ENCODE peak calls at places on chromosome 14, in seven cellular contexts. P is IMR-90, F is HepG2, Z is A549, W is H1, X is GM12878, C is SK-N-SH. J is an unnamed sample.

GRCh38 chr14:77120771-77121743 is 20.5 kb downstream of the ZDHHC22 start:
- DNase-seq in P (no peak), F (no peak), Z (no peak), W (no peak), X (peak), C (no peak), J (no peak)

GRCh38 chr14:100341301-100342031 is 18.3 kb downstream of the SLC25A47 start:
- DNase-seq in P (peak), F (no peak), Z (peak), W (no peak), X (peak), C (peak), J (no peak)

GRCh38 chr14:65972346-65972745 is 513.8 kb upstream of the CCDC196 start:
- DNase-seq in P (no peak), F (no peak), Z (no peak), W (no peak), X (no peak), C (no peak), J (no peak)

GRCh38 chr14:87772854-87773253 is 220.1 kb downstream of the GALC start:
- DNase-seq in P (no peak), F (no peak), Z (no peak), W (no peak), X (no peak), C (no peak), J (no peak)

GRCh38 chr14:85471744-85472143 is 58.2 kb upstream of the FLRT2 start:
- DNase-seq in P (peak), F (peak), Z (peak), W (no peak), X (no peak), C (peak), J (no peak)

GRCh38 chr14:76073732-76074131 is 78.0 kb upstream of the GPATCH2L start:
- DNase-seq in P (no peak), F (no peak), Z (no peak), W (no peak), X (no peak), C (peak), J (no peak)

GRCh38 chr14:86847176-86847575 is 1145.8 kb downstream of the GALC start:
- DNase-seq in P (peak), F (no peak), Z (no peak), W (no peak), X (no peak), C (no peak), J (no peak)

GRCh38 chr14:93104961-93105360 is 10.8 kb downstream of the ITPK1 start:
- DNase-seq in P (no peak), F (peak), Z (no peak), W (no peak), X (no peak), C (no peak), J (no peak)

GRCh38 chr14:99009875-99010274 is 262.1 kb downstream of the BCL11B start:
- DNase-seq in P (no peak), F (no peak), Z (no peak), W (no peak), X (no peak), C (no peak), J (no peak)

GRCh38 chr14:22849212-22849819 is 12.9 kb downstream of the MMP14 start:
- DNase-seq in P (no peak), F (no peak), Z (no peak), W (no peak), X (no peak), C (peak), J (no peak)

GRCh38 chr14:68734231-68734732 is 58.6 kb downstream of the ZFP36L1 start:
- DNase-seq in P (peak), F (no peak), Z (no peak), W (no peak), X (peak), C (no peak), J (no peak)

GRCh38 chr14:76498536-76498935 is 122.6 kb downstream of the ESRRB start:
- DNase-seq in P (no peak), F (no peak), Z (no peak), W (no peak), X (no peak), C (no peak), J (no peak)

GRCh38 chr14:93114713-93115068 is 1.0 kb downstream of the ITPK1 start:
- DNase-seq in P (no peak), F (no peak), Z (no peak), W (no peak), X (no peak), C (no peak), J (no peak)

GRCh38 chr14:32434880-32435279 is 105.8 kb downstream of the AKAP6 start:
- DNase-seq in P (no peak), F (no peak), Z (no peak), W (no peak), X (no peak), C (no peak), J (no peak)

GRCh38 chr14:32434180-32434579 is 105.1 kb downstream of the AKAP6 start:
- DNase-seq in P (no peak), F (no peak), Z (no peak), W (no peak), X (no peak), C (no peak), J (peak)

GRCh38 chr14:32435411-32435810 is 106.3 kb downstream of the AKAP6 start:
- DNase-seq in P (no peak), F (no peak), Z (no peak), W (no peak), X (no peak), C (no peak), J (no peak)

GRCh38 chr14:32430326-32430725 is 101.2 kb downstream of the AKAP6 start:
- DNase-seq in P (peak), F (no peak), Z (no peak), W (no peak), X (no peak), C (no peak), J (peak)

DNA sequence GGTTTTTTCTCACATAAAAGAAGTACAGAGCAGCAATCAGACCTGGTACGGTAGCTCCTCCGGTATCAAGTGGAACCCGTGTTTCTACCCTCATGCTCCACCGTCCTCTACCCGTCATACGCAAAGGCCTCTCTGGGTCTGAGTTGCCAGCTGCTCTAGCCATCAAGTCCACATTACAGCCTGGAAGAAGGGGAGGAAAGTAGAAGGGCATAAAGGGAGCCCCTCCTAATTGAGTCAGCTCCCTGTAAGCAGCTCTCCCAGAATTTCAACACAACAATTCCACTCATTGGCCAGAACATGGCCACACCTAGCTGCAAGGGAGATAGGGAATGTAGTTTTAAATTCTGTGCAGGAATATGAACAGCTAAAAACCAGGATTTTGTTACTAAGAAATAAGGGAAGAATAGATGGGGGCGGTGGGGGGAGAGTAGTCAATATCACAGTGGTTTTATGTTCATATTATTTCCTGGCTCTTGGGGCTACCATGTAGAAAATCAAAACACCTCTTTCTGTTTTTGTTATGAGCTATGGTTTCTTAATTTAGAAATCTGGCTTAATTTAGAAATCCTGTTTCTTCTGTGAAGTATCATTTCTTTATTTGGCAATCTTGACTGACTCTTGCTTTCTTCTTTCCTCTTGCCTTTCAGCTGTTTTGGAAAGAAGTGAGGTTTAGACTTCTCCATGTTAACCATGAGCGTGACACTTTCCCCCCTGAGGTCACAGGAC is 103.9 kb downstream of the AKAP6 start:
- DNase-seq in P (no peak), F (no peak), Z (no peak), W (no peak), X (no peak), C (no peak), J (no peak)
- TF ChIP-seq RFX5 in P (no peak), F (no peak), Z (no peak), W (no peak), X (no peak), C (no peak), J (no peak)

GRCh38 chr14:96257056-96257455 is 1.0 kb downstream of the BDKRB1 start:
- DNase-seq in P (peak), F (no peak), Z (no peak), W (no peak), X (no peak), C (no peak), J (no peak)
- TF ChIP-seq RFX5 in P (no peak), F (no peak), Z (no peak), W (no peak), X (no peak), C (no peak), J (no peak)

GRCh38 chr14:104899781-104900180 is 24.9 kb upstream of the PLD4 start:
- DNase-seq in P (no peak), F (no peak), Z (no peak), W (no peak), X (no peak), C (no peak), J (no peak)
- TF ChIP-seq RFX5 in P (no peak), F (no peak), Z (no peak), W (no peak), X (no peak), C (no peak), J (no peak)

GRCh38 chr14:103593577-103593976 is 30.8 kb downstream of the COA8 start:
- DNase-seq in P (no peak), F (no peak), Z (no peak), W (no peak), X (peak), C (no peak), J (no peak)

GRCh38 chr14:103594265-103594664 is 31.5 kb downstream of the COA8 start:
- DNase-seq in P (peak), F (peak), Z (no peak), W (no peak), X (no peak), C (no peak), J (no peak)

GRCh38 chr14:103600503-103600902 is 28.5 kb upstream of the KLC1 start:
- DNase-seq in P (no peak), F (no peak), Z (no peak), W (no peak), X (no peak), C (no peak), J (no peak)

DNA sequence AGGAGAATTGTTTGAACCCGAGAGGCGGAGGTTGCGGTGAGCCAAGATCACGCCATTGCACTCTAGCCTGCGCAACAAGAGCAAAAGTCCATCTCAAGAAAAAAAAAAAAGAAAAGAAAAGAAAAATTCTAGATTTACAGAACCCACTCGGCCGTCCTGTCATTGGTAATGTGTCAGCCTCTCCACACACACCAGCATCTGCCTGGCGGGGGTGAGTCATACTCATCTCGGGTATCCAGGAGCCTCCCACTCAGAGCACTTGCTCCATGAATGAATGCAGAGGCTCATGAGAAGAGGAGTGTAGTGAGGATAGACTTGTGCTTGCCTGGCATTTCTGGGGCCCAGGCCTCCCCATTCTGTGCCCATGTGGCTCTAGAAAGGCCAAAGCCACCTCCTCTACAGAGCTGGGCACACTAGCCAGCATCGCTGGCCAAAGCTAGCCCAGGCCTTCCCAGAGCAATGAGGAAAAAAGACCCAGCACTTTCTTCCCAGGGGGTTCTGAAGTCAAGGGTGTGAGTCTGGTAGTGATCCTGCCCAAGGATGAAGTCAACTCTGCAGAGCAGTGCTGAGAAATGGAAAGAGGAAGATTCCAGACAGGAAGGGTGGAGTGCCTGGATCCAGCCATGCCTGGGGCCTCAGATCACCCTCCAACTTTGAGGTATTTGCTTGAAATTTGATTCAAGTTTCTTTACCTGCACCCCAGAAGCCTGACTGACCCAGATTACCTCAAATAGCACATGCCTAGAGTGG is 31.2 kb upstream of the KLC1 start:
- DNase-seq in P (peak), F (no peak), Z (no peak), W (no peak), X (no peak), C (no peak), J (peak)
- TF ChIP-seq RFX5 in P (no peak), F (no peak), Z (no peak), W (no peak), X (no peak), C (no peak), J (no peak)

DNA sequence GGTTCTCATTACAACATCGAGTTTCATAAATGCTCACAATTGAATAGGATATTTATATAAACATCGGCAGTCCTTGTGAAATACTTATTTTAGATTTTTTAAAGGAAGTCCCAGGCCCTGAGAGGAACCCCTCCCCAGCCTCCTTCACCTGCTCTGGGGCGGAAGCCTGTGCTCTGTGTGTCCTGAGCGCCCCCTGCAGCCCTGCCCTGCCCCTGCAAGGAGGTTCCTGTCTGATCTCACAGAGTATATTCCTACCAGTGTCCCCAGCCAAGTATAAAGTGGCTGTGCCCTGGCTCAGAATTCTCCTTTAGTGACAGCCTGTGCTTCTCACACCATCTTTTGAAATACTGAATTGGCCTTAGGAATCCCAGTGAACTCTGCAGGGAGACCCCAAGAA is 659.5 kb downstream of the TMEM121 start:
- DNase-seq in P (no peak), F (no peak), Z (no peak), W (no peak), X (no peak), C (no peak), J (peak)
- TF ChIP-seq RFX5 in P (no peak), F (no peak), Z (no peak), W (no peak), X (no peak), C (no peak), J (no peak)

DNA sequence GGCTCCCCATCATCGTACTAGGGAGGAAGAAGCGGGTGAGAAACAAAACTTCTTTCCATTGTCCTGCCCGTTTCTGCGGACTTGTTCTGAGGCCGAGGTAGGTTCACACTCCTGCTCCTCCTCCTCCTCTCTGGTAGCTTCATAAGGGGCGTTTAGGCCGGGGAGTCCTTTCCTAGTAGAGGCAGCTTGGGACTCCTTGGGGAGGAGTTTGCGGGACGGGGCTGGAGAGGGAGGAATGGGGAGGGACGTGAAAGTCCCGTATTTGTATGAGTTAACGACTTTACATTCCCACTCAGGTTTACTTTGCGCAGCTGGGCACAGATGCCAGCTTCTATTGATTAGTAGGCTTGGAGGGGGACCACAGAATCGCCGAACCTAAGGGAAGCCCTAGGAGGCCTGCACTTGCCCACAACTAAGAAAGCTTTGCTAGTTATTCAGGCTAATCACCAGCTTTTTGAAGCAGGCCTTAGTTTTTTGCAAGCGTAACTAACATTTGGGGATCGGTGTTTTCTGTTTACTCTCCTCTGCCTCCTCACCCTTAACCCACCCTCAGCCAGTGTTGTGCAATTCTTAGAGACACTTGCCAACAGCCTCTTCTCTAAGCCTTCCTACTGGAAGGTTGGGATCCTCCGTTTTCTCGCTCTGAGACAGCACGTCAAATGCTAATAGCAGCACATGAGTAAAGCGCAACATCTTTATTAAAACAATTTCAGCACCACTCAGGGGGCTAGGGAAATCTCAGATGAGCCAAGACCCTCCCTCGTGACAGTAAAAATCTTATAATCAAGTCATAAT is 499 bp downstream of the RNASE4 start:
- DNase-seq in P (peak), F (peak), Z (peak), W (no peak), X (no peak), C (no peak), J (no peak)
- TF ChIP-seq RFX5 in P (no peak), F (no peak), Z (no peak), W (no peak), X (no peak), C (no peak), J (no peak)

GRCh38 chr14:91105673-91106072 is 8.2 kb upstream of the DGLUCY start:
- DNase-seq in P (peak), F (no peak), Z (no peak), W (no peak), X (no peak), C (no peak), J (no peak)

GRCh38 chr14:91112172-91112571 is 1.7 kb upstream of the DGLUCY start:
- DNase-seq in P (no peak), F (no peak), Z (no peak), W (no peak), X (no peak), C (no peak), J (no peak)

GRCh38 chr14:91113829-91114078 is at the start of gene DGLUCY:
- DNase-seq in P (peak), F (no peak), Z (peak), W (no peak), X (no peak), C (peak), J (no peak)

GRCh38 chr14:91111443-91111842 is 2.4 kb upstream of the DGLUCY start:
- DNase-seq in P (no peak), F (no peak), Z (no peak), W (no peak), X (no peak), C (no peak), J (no peak)

GRCh38 chr14:91108941-91109611 is 4.8 kb upstream of the DGLUCY start:
- DNase-seq in P (no peak), F (no peak), Z (no peak), W (no peak), X (no peak), C (no peak), J (no peak)
- TF ChIP-seq RFX5 in P (no peak), F (no peak), Z (no peak), W (no peak), X (no peak), C (no peak), J (no peak)

GRCh38 chr14:61654026-61654425 is 41.3 kb upstream of the HIF1A start:
- DNase-seq in P (no peak), F (no peak), Z (no peak), W (no peak), X (no peak), C (no peak), J (no peak)

GRCh38 chr14:61655777-61656176 is 39.5 kb upstream of the HIF1A start:
- DNase-seq in P (no peak), F (no peak), Z (no peak), W (no peak), X (no peak), C (no peak), J (no peak)

GRCh38 chr14:61651355-61651754 is 44.0 kb upstream of the HIF1A start:
- DNase-seq in P (no peak), F (no peak), Z (no peak), W (no peak), X (no peak), C (no peak), J (no peak)

GRCh38 chr14:61652526-61653262 is 42.6 kb upstream of the HIF1A start:
- DNase-seq in P (no peak), F (no peak), Z (no peak), W (no peak), X (no peak), C (no peak), J (no peak)

DNA sequence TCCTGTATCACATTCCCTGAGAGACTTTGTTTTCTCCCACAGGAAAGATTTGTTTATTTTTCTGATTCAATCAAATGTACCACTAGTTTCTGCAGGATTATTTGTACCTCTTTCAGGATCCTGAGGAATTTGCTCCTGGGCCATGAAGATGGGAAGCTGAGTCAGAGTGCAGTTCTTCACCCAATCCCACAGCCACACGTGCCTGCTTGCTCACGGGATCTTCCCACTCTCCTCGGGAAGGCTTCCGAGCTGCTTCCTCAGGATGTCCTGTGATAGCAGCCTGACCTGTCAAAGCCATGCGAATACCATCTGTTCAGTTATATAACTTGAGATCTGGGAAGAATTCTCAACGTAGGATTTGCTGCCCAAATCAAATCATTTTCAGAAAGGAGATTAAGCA is 41.8 kb upstream of the HIF1A start:
- DNase-seq in P (peak), F (no peak), Z (peak), W (no peak), X (no peak), C (no peak), J (no peak)
- TF ChIP-seq RFX5 in P (peak), F (no peak), Z (no peak), W (no peak), X (no peak), C (no peak), J (no peak)

DNA sequence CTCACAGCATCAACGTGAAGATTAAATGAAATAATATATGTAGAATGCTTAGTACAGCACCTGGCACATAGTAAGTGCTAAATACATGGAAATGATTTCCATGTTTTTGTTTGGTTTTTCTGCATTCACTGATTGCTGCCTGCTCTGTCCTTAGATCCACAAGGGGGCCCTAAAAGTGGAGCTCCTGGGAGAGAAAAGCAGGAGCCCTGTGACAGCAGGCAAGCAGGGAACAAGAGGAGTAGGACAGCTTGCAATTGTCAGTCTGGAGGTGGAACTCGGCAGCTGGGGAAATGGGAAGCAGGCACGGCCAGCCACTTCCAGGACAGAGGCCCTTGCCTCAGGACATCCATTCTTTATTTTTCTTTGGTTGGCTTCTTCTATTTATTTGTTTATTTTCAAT is 292.9 kb downstream of the BMP4 start:
- DNase-seq in P (peak), F (peak), Z (peak), W (peak), X (no peak), C (no peak), J (no peak)
- TF ChIP-seq RFX5 in P (no peak), F (no peak), Z (no peak), W (no peak), X (no peak), C (no peak), J (no peak)

GRCh38 chr14:105935384-105935783 is 409.0 kb downstream of the TMEM121 start:
- DNase-seq in P (no peak), F (no peak), Z (no peak), W (no peak), X (no peak), C (no peak), J (no peak)
- TF ChIP-seq RFX5 in P (no peak), F (no peak), Z (no peak), W (no peak), X (no peak), C (no peak), J (no peak)